ENCODE peak calls at places on chromosomes 11 and 22, in six cellular contexts. U is A673; Y is RWPE1; T is upper lobe of right lung; W is CD4-positive, CD25-positive, alpha-beta regulatory T cell; X is astrocyte. L is an unnamed sample.

GRCh38 chr11:63557548-63557947 is 5.6 kb downstream of the PLAAT2 start:
- DNase-seq in Y (no peak), X (no peak), W (no peak), U (no peak), T (no peak), L (no peak)

GRCh38 chr22:28548411-28548810 is 131.2 kb downstream of the TTC28 start:
- DNase-seq in Y (no peak), W (no peak), U (no peak), T (no peak), X (no peak), L (no peak)

GRCh38 chr11:134530826-134531225 is 118.8 kb upstream of the B3GAT1 start:
- DNase-seq in T (peak), Y (no peak), W (no peak), X (no peak), U (no peak), L (no peak)

GRCh38 chr11:44725016-44725651 is 1.6 kb upstream of the TSPAN18 start:
- DNase-seq in X (no peak), T (no peak), Y (no peak), W (no peak), U (peak), L (no peak)

GRCh38 chr11:9263840-9264380 is 1.2 kb downstream of the DENND5A start:
- DNase-seq in X (no peak), Y (peak), W (peak), U (peak), T (no peak), L (no peak)

GRCh38 chr11:118219244-118219643 is 5.6 kb downstream of the JAML start:
- DNase-seq in Y (no peak), X (no peak), U (no peak), T (no peak), W (no peak), L (no peak)

GRCh38 chr11:94909371-94909820 is 64.0 kb downstream of the CWC15 start:
- DNase-seq in U (no peak), T (no peak), Y (no peak), X (peak), W (no peak), L (no peak)

GRCh38 chr11:12091957-12092558 is 18.3 kb upstream of the MICAL2 start:
- DNase-seq in T (no peak), U (no peak), W (no peak), X (no peak), Y (no peak), L (no peak)

GRCh38 chr22:23283591-23284503 is 103.5 kb downstream of the BCR start:
- DNase-seq in Y (no peak), X (no peak), U (no peak), T (no peak), W (no peak), L (no peak)

GRCh38 chr11:38491986-38492385 is 1894.0 kb upstream of the RAG2 start:
- DNase-seq in Y (no peak), U (no peak), W (no peak), X (no peak), T (no peak), L (no peak)

GRCh38 chr11:22192642-22193347 is at the start of gene ANO5:
- DNase-seq in T (peak), Y (no peak), U (peak), X (peak), W (no peak), L (no peak)

GRCh38 chr11:112025682-112026081 is 474 bp downstream of the DLAT start:
- DNase-seq in X (peak), T (no peak), Y (peak), W (no peak), U (peak), L (no peak)

GRCh38 chr11:130390071-130390758 is 38.2 kb downstream of the ADAMTS8 start:
- DNase-seq in W (no peak), T (no peak), U (peak), X (peak), Y (peak), L (peak)

GRCh38 chr11:72947229-72947628 is 133.0 kb downstream of the ATG16L2 start:
- DNase-seq in U (no peak), Y (no peak), W (no peak), X (peak), T (no peak), L (no peak)

GRCh38 chr22:30308518-30309230 is 18.1 kb downstream of the TBC1D10A start:
- DNase-seq in X (peak), U (no peak), W (peak), Y (no peak), T (no peak), L (no peak)

GRCh38 chr11:83102806-83103205 is 31.1 kb upstream of the RAB30 start:
- DNase-seq in T (no peak), W (no peak), Y (no peak), X (no peak), U (no peak), L (no peak)

GRCh38 chr11:73838443-73839122 is 38.1 kb downstream of the COA4 start:
- DNase-seq in X (peak), W (no peak), T (no peak), Y (no peak), U (no peak), L (no peak)

GRCh38 chr22:46078241-46079092 is 71.9 kb upstream of the PPARA start:
- DNase-seq in U (peak), Y (peak), X (peak), T (peak), W (no peak), L (no peak)

GRCh38 chr22:35728639-35729308 is 11.1 kb downstream of the APOL5 start:
- DNase-seq in W (no peak), X (no peak), U (no peak), T (no peak), Y (no peak), L (no peak)

GRCh38 chr22:35746248-35746647 is 28.6 kb downstream of the APOL5 start:
- DNase-seq in U (no peak), W (no peak), Y (no peak), T (no peak), X (no peak), L (no peak)

GRCh38 chr11:117565709-117566108 is 231.3 kb downstream of the DSCAML1 start:
- DNase-seq in U (no peak), X (no peak), Y (no peak), T (peak), W (no peak), L (no peak)

GRCh38 chr11:47171057-47171838 is 5.4 kb downstream of the ARFGAP2 start:
- DNase-seq in W (no peak), U (no peak), X (no peak), Y (no peak), T (no peak), L (no peak)

GRCh38 chr22:42608481-42609361 is 6.0 kb downstream of the POLDIP3 start:
- DNase-seq in U (peak), T (no peak), Y (no peak), X (peak), W (no peak), L (peak)

GRCh38 chr22:50544078-50544745 is 1.5 kb upstream of the KLHDC7B start:
- DNase-seq in Y (no peak), W (peak), T (peak), X (peak), U (peak), L (no peak)

GRCh38 chr11:77283101-77283500 is 18.4 kb downstream of the GDPD4 start:
- DNase-seq in W (no peak), Y (no peak), T (no peak), U (no peak), X (no peak), L (no peak)

GRCh38 chr11:129374993-129375721 is 491 bp upstream of the BARX2 start:
- DNase-seq in W (no peak), X (no peak), Y (peak), U (peak), T (peak), L (no peak)

GRCh38 chr22:48253136-48253535 is 1490.7 kb downstream of the TBC1D22A start:
- DNase-seq in Y (no peak), W (no peak), T (no peak), U (no peak), X (no peak), L (no peak)
- H3K27ac ChIP-seq in Y (no peak), W (no peak), T (no peak), U (no peak), X (no peak), L (no peak)

DNA sequence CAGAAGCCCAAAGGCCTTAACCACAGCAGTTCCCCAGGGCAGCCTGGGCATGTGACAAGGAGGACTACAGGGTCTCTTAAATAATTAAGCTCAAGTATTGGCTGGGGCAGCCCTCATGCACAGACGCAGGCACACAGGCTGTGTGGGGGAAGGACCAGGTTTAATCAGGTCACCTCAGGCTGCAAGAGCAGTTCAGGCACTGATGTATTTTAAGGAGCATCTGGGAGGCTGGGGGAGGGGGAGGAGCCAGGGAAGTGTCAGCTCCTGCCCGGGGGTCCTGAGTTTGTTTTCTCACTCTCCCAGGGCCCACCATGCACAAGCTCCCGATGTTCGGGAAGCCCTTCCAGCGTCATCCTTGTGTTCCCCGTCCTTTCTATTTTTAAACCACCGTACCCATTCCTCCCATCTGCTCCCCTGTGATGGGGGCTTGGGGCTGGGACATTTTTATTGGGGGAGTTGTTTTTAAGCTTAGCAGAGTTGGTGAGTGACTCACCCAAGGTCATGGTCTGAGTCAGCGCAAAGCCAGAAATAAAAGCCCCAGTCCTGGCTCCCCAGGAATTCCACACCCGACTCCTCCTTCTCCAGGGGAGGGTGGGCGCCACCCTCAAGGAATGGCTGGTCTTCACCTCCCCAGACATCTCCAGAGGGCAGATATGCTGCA is 2.4 kb downstream of the CSDC2 start:
- DNase-seq in Y (peak), U (no peak), W (no peak), T (no peak), X (peak), L (no peak)
- H3K27ac ChIP-seq in Y (peak), U (no peak), W (no peak), T (peak), X (peak), L (peak)

GRCh38 chr11:120909676-120910215 is 114.2 kb upstream of the TBCEL start:
- DNase-seq in U (no peak), X (no peak), W (no peak), Y (no peak), T (no peak), L (no peak)
- H3K27ac ChIP-seq in U (no peak), X (no peak), W (no peak), Y (no peak), T (no peak), L (no peak)

GRCh38 chr22:17915188-17915587 is 109.2 kb downstream of the MICAL3 start:
- DNase-seq in U (no peak), X (no peak), T (no peak), W (no peak), Y (no peak), L (no peak)
- H3K27ac ChIP-seq in U (no peak), X (no peak), T (no peak), W (no peak), Y (peak), L (no peak)

DNA sequence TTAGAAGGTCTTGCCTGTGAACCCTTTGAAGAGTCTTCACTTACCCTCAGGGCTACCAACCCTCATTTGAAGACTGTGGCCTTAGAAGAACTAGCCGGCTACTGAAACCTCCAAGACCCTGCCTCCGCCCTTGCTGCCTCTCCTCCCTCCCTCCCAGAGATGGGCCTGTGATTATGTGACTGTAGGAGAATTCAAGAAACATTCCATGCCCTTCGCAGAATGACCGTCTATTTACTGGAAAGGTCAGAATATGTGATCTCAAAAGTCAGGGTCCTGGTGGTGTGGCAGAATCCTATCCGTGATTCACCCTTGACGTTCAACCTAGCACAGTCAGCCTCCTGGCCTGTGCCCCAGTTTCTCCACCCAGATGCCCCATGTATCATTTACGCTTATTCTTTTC is 109.6 kb downstream of the CTNND1 start:
- DNase-seq in X (no peak), T (no peak), Y (no peak), W (no peak), U (no peak), L (no peak)
- H3K27ac ChIP-seq in X (no peak), T (no peak), Y (no peak), W (no peak), U (no peak), L (no peak)

GRCh38 chr11:19091366-19091765 is 25.6 kb upstream of the ZDHHC13 start:
- DNase-seq in U (no peak), W (no peak), T (no peak), X (no peak), Y (no peak), L (no peak)
- H3K27ac ChIP-seq in U (no peak), W (no peak), T (no peak), X (no peak), Y (no peak), L (no peak)

L was measured in AG04450.